ENCODE peak calls at places on chromosomes 4 and X, in five cellular contexts. One of them, this sample, is unnamed.

GRCh38 chr4:177464026-177464425 is 21.8 kb upstream of the AGA start:
- DNase-seq in fibroblast of pulmonary artery: no peak
- DNase-seq in coronary artery: no peak
- DNase-seq in CD4-positive, alpha-beta memory T cell: no peak
- DNase-seq in pancreas: no peak
- DNase-seq in this sample: no peak

GRCh38 chrX:13938053-13938765 is 91.5 kb downstream of the GEMIN8 start:
- DNase-seq in CD4-positive, alpha-beta memory T cell: no peak
- DNase-seq in pancreas: peak
- DNase-seq in coronary artery: no peak
- DNase-seq in fibroblast of pulmonary artery: peak
- DNase-seq in this sample: peak

GRCh38 chrX:10108288-10108687 is 48.5 kb upstream of the CLCN4 start:
- DNase-seq in pancreas: no peak
- DNase-seq in fibroblast of pulmonary artery: no peak
- DNase-seq in CD4-positive, alpha-beta memory T cell: no peak
- DNase-seq in coronary artery: no peak
- DNase-seq in this sample: no peak

GRCh38 chr4:143700060-143700419 is 435 bp downstream of the FREM3 start:
- DNase-seq in fibroblast of pulmonary artery: peak
- DNase-seq in pancreas: no peak
- DNase-seq in CD4-positive, alpha-beta memory T cell: no peak
- DNase-seq in coronary artery: no peak
- DNase-seq in this sample: no peak

GRCh38 chrX:48700246-48700645 is 3.7 kb downstream of the SUV39H1 start:
- DNase-seq in fibroblast of pulmonary artery: no peak
- DNase-seq in coronary artery: no peak
- DNase-seq in CD4-positive, alpha-beta memory T cell: no peak
- DNase-seq in pancreas: no peak
- DNase-seq in this sample: no peak

GRCh38 chrX:5702890-5703289 is 525.8 kb downstream of the NLGN4X start:
- DNase-seq in pancreas: no peak
- DNase-seq in CD4-positive, alpha-beta memory T cell: no peak
- DNase-seq in fibroblast of pulmonary artery: no peak
- DNase-seq in coronary artery: no peak
- DNase-seq in this sample: no peak

GRCh38 chrX:75084757-75085156 is 71.3 kb downstream of the ABCB7 start:
- DNase-seq in coronary artery: no peak
- DNase-seq in fibroblast of pulmonary artery: no peak
- DNase-seq in pancreas: no peak
- DNase-seq in CD4-positive, alpha-beta memory T cell: no peak
- DNase-seq in this sample: no peak

GRCh38 chr4:90121961-90122748 is 5.0 kb upstream of the CCSER1 start:
- DNase-seq in coronary artery: no peak
- DNase-seq in fibroblast of pulmonary artery: peak
- DNase-seq in CD4-positive, alpha-beta memory T cell: no peak
- DNase-seq in pancreas: no peak
- DNase-seq in this sample: no peak

GRCh38 chr4:42750091-42750490 is 93.2 kb upstream of the ATP8A1 start:
- DNase-seq in CD4-positive, alpha-beta memory T cell: peak
- DNase-seq in fibroblast of pulmonary artery: peak
- DNase-seq in coronary artery: no peak
- DNase-seq in pancreas: no peak
- DNase-seq in this sample: peak

GRCh38 chrX:40845331-40845911 is 110.1 kb upstream of the MED14 start:
- DNase-seq in coronary artery: no peak
- DNase-seq in fibroblast of pulmonary artery: peak
- DNase-seq in pancreas: no peak
- DNase-seq in CD4-positive, alpha-beta memory T cell: no peak
- DNase-seq in this sample: peak
- H3K4me3 ChIP-seq in coronary artery: peak
- H3K4me3 ChIP-seq in fibroblast of pulmonary artery: peak
- H3K4me3 ChIP-seq in pancreas: no peak
- H3K4me3 ChIP-seq in CD4-positive, alpha-beta memory T cell: no peak
- H3K4me3 ChIP-seq in this sample: no peak

GRCh38 chrX:31921236-31921635 is 849.4 kb upstream of the FTHL17 start:
- DNase-seq in CD4-positive, alpha-beta memory T cell: no peak
- DNase-seq in fibroblast of pulmonary artery: no peak
- DNase-seq in coronary artery: no peak
- DNase-seq in pancreas: no peak
- DNase-seq in this sample: no peak
- H3K4me3 ChIP-seq in CD4-positive, alpha-beta memory T cell: no peak
- H3K4me3 ChIP-seq in fibroblast of pulmonary artery: no peak
- H3K4me3 ChIP-seq in coronary artery: no peak
- H3K4me3 ChIP-seq in pancreas: no peak
- H3K4me3 ChIP-seq in this sample: no peak

GRCh38 chr4:1775731-1776500 is 17.2 kb upstream of the FGFR3 start:
- DNase-seq in CD4-positive, alpha-beta memory T cell: no peak
- DNase-seq in fibroblast of pulmonary artery: no peak
- DNase-seq in pancreas: no peak
- DNase-seq in coronary artery: no peak
- DNase-seq in this sample: no peak

GRCh38 chr4:1778642-1779392 is 14.3 kb upstream of the FGFR3 start:
- DNase-seq in pancreas: no peak
- DNase-seq in coronary artery: no peak
- DNase-seq in CD4-positive, alpha-beta memory T cell: no peak
- DNase-seq in fibroblast of pulmonary artery: no peak
- DNase-seq in this sample: no peak

GRCh38 chr4:1779588-1780382 is 13.3 kb upstream of the FGFR3 start:
- DNase-seq in coronary artery: no peak
- DNase-seq in pancreas: no peak
- DNase-seq in CD4-positive, alpha-beta memory T cell: no peak
- DNase-seq in fibroblast of pulmonary artery: no peak
- DNase-seq in this sample: no peak

GRCh38 chr4:1776521-1777161 is 16.5 kb upstream of the FGFR3 start:
- DNase-seq in CD4-positive, alpha-beta memory T cell: no peak
- DNase-seq in pancreas: no peak
- DNase-seq in coronary artery: no peak
- DNase-seq in fibroblast of pulmonary artery: no peak
- DNase-seq in this sample: no peak

GRCh38 chr4:1777822-1778641 is 15.1 kb upstream of the FGFR3 start:
- DNase-seq in CD4-positive, alpha-beta memory T cell: no peak
- DNase-seq in coronary artery: no peak
- DNase-seq in fibroblast of pulmonary artery: peak
- DNase-seq in pancreas: no peak
- DNase-seq in this sample: no peak
- H3K4me3 ChIP-seq in CD4-positive, alpha-beta memory T cell: no peak
- H3K4me3 ChIP-seq in coronary artery: no peak
- H3K4me3 ChIP-seq in fibroblast of pulmonary artery: no peak
- H3K4me3 ChIP-seq in pancreas: no peak
- H3K4me3 ChIP-seq in this sample: no peak

GRCh38 chr4:180799798-180800197 is 1443.4 kb upstream of the TENM3 start:
- DNase-seq in coronary artery: no peak
- DNase-seq in CD4-positive, alpha-beta memory T cell: no peak
- DNase-seq in pancreas: no peak
- DNase-seq in fibroblast of pulmonary artery: peak
- DNase-seq in this sample: no peak
- H3K4me3 ChIP-seq in coronary artery: no peak
- H3K4me3 ChIP-seq in CD4-positive, alpha-beta memory T cell: no peak
- H3K4me3 ChIP-seq in pancreas: no peak
- H3K4me3 ChIP-seq in fibroblast of pulmonary artery: no peak
- H3K4me3 ChIP-seq in this sample: no peak

GRCh38 chrX:2662586-2662985 is 28.5 kb upstream of the CD99 start:
- DNase-seq in coronary artery: no peak
- DNase-seq in CD4-positive, alpha-beta memory T cell: no peak
- DNase-seq in pancreas: no peak
- DNase-seq in fibroblast of pulmonary artery: no peak
- DNase-seq in this sample: no peak
- H3K4me3 ChIP-seq in coronary artery: no peak
- H3K4me3 ChIP-seq in CD4-positive, alpha-beta memory T cell: no peak
- H3K4me3 ChIP-seq in pancreas: no peak
- H3K4me3 ChIP-seq in fibroblast of pulmonary artery: no peak
- H3K4me3 ChIP-seq in this sample: no peak